ENCODE peak calls at places on chromosome 5, in six cellular contexts. One of them, this sample, is unnamed.
A peak's percentile ranks its signal among the peaks of the same experiment; 100 is the strongest.

GRCh38 chr5:33513786-33514185 is 73.0 kb downstream of the TARS1 start:
- DNase-seq in HS-5: peak; percentile 10
- DNase-seq in activated T-helper 1 cell treated with anti-CD3 and anti-CD28 coated beads, Interleukin-2, amount 50 U/mL, for 16 hours: no peak
- DNase-seq in DMS 273 treated with DMSO at 0.1 percent for 48 hours: no peak
- DNase-seq in progenitor cell of endocrine pancreas: no peak
- DNase-seq in RKO: no peak
- DNase-seq in this sample: no peak

GRCh38 chr5:5347442-5347841 is 75.0 kb upstream of the ICE1 start:
- DNase-seq in HS-5: no peak
- DNase-seq in progenitor cell of endocrine pancreas: no peak
- DNase-seq in DMS 273 treated with DMSO at 0.1 percent for 48 hours: no peak
- DNase-seq in activated T-helper 1 cell treated with anti-CD3 and anti-CD28 coated beads, Interleukin-2, amount 50 U/mL, for 16 hours: no peak
- DNase-seq in RKO: no peak
- DNase-seq in this sample: no peak

GRCh38 chr5:168583742-168584482 is 4.7 kb upstream of the PANK3 start:
- DNase-seq in RKO: no peak
- DNase-seq in progenitor cell of endocrine pancreas: no peak
- DNase-seq in DMS 273 treated with DMSO at 0.1 percent for 48 hours: no peak
- DNase-seq in activated T-helper 1 cell treated with anti-CD3 and anti-CD28 coated beads, Interleukin-2, amount 50 U/mL, for 16 hours: no peak
- DNase-seq in HS-5: no peak
- DNase-seq in this sample: no peak

GRCh38 chr5:68845121-68845520 is 248.7 kb upstream of the SLC30A5 start:
- DNase-seq in progenitor cell of endocrine pancreas: no peak
- DNase-seq in DMS 273 treated with DMSO at 0.1 percent for 48 hours: no peak
- DNase-seq in activated T-helper 1 cell treated with anti-CD3 and anti-CD28 coated beads, Interleukin-2, amount 50 U/mL, for 16 hours: no peak
- DNase-seq in HS-5: no peak
- DNase-seq in RKO: no peak
- DNase-seq in this sample: no peak

GRCh38 chr5:8458038-8458383 is 589.1 kb downstream of the MTRR start:
- DNase-seq in DMS 273 treated with DMSO at 0.1 percent for 48 hours: no peak
- DNase-seq in activated T-helper 1 cell treated with anti-CD3 and anti-CD28 coated beads, Interleukin-2, amount 50 U/mL, for 16 hours: no peak
- DNase-seq in HS-5: no peak
- DNase-seq in progenitor cell of endocrine pancreas: no peak
- DNase-seq in RKO: peak; percentile 70
- DNase-seq in this sample: no peak

GRCh38 chr5:132526290-132526973 is 16.9 kb downstream of the IL5 start:
- DNase-seq in progenitor cell of endocrine pancreas: peak; percentile 26
- DNase-seq in RKO: peak; percentile 56
- DNase-seq in DMS 273 treated with DMSO at 0.1 percent for 48 hours: peak; percentile 24
- DNase-seq in activated T-helper 1 cell treated with anti-CD3 and anti-CD28 coated beads, Interleukin-2, amount 50 U/mL, for 16 hours: no peak
- DNase-seq in HS-5: peak; percentile 40
- DNase-seq in this sample: peak; percentile 23

GRCh38 chr5:31757813-31758212 is 118.9 kb downstream of the PDZD2 start:
- DNase-seq in progenitor cell of endocrine pancreas: no peak
- DNase-seq in HS-5: no peak
- DNase-seq in DMS 273 treated with DMSO at 0.1 percent for 48 hours: no peak
- DNase-seq in RKO: no peak
- DNase-seq in activated T-helper 1 cell treated with anti-CD3 and anti-CD28 coated beads, Interleukin-2, amount 50 U/mL, for 16 hours: no peak
- DNase-seq in this sample: no peak

GRCh38 chr5:87885727-87886126 is 382.9 kb downstream of the TMEM161B start:
- DNase-seq in HS-5: no peak
- DNase-seq in RKO: peak; percentile 14
- DNase-seq in progenitor cell of endocrine pancreas: no peak
- DNase-seq in DMS 273 treated with DMSO at 0.1 percent for 48 hours: no peak
- DNase-seq in activated T-helper 1 cell treated with anti-CD3 and anti-CD28 coated beads, Interleukin-2, amount 50 U/mL, for 16 hours: no peak
- DNase-seq in this sample: no peak

GRCh38 chr5:177458122-177458681 is 11.6 kb downstream of the PRR7 start:
- DNase-seq in HS-5: no peak
- DNase-seq in DMS 273 treated with DMSO at 0.1 percent for 48 hours: no peak
- DNase-seq in activated T-helper 1 cell treated with anti-CD3 and anti-CD28 coated beads, Interleukin-2, amount 50 U/mL, for 16 hours: no peak
- DNase-seq in RKO: no peak
- DNase-seq in progenitor cell of endocrine pancreas: no peak
- DNase-seq in this sample: no peak

GRCh38 chr5:514673-515072 is 9.6 kb downstream of the SLC9A3 start:
- DNase-seq in DMS 273 treated with DMSO at 0.1 percent for 48 hours: no peak
- DNase-seq in progenitor cell of endocrine pancreas: no peak
- DNase-seq in HS-5: no peak
- DNase-seq in activated T-helper 1 cell treated with anti-CD3 and anti-CD28 coated beads, Interleukin-2, amount 50 U/mL, for 16 hours: no peak
- DNase-seq in RKO: no peak
- DNase-seq in this sample: no peak

GRCh38 chr5:132962429-132962928 is 955 bp downstream of the AFF4 start:
- DNase-seq in RKO: peak; percentile 79
- DNase-seq in progenitor cell of endocrine pancreas: no peak
- DNase-seq in HS-5: no peak
- DNase-seq in activated T-helper 1 cell treated with anti-CD3 and anti-CD28 coated beads, Interleukin-2, amount 50 U/mL, for 16 hours: no peak
- DNase-seq in DMS 273 treated with DMSO at 0.1 percent for 48 hours: peak; percentile 49
- DNase-seq in this sample: no peak

GRCh38 chr5:60372786-60373185 is 327.2 kb downstream of the DEPDC1B start:
- DNase-seq in activated T-helper 1 cell treated with anti-CD3 and anti-CD28 coated beads, Interleukin-2, amount 50 U/mL, for 16 hours: no peak
- DNase-seq in DMS 273 treated with DMSO at 0.1 percent for 48 hours: no peak
- DNase-seq in progenitor cell of endocrine pancreas: no peak
- DNase-seq in HS-5: no peak
- DNase-seq in RKO: no peak
- DNase-seq in this sample: no peak

GRCh38 chr5:58208674-58209073 is 251.2 kb downstream of the PLK2 start:
- DNase-seq in RKO: no peak
- DNase-seq in activated T-helper 1 cell treated with anti-CD3 and anti-CD28 coated beads, Interleukin-2, amount 50 U/mL, for 16 hours: no peak
- DNase-seq in HS-5: no peak
- DNase-seq in progenitor cell of endocrine pancreas: no peak
- DNase-seq in DMS 273 treated with DMSO at 0.1 percent for 48 hours: no peak
- DNase-seq in this sample: no peak

GRCh38 chr5:93461751-93462150 is 119.3 kb downstream of the NR2F1-AS1 start:
- DNase-seq in DMS 273 treated with DMSO at 0.1 percent for 48 hours: no peak
- DNase-seq in RKO: peak; percentile 40
- DNase-seq in activated T-helper 1 cell treated with anti-CD3 and anti-CD28 coated beads, Interleukin-2, amount 50 U/mL, for 16 hours: no peak
- DNase-seq in progenitor cell of endocrine pancreas: no peak
- DNase-seq in HS-5: peak; percentile 28
- DNase-seq in this sample: no peak

This sample was measured in NT2/D1.